ENCODE peak calls at places on chromosomes 5 and 9, in eight cellular contexts. Q is adipocyte; E is tibial artery; G is activated naive CD4-positive, alpha-beta T cell treated with anti-CD3 and anti-CD28 coated beads, Interleukin-2, amount 50 U/mL, for 72 hours; H is brain microvascular endothelial cell; R is ACHN; P is nucleus accumbens; L is Calu3. O is an unnamed sample.
A peak's percentile ranks its signal among the peaks of the same experiment; 100 is the strongest.

GRCh38 chr5:119022017-119022745 is 33.8 kb upstream of the DTWD2 start:
- DNase-seq in Q (peak; percentile 71), E (no peak), G (no peak), H (peak; percentile 8), R (peak; percentile 49), P (no peak), L (no peak), O (no peak)

GRCh38 chr5:155085282-155085990 is 71.9 kb downstream of the KIF4B start:
- DNase-seq in Q (no peak), E (no peak), G (no peak), H (no peak), R (no peak), P (no peak), L (no peak), O (no peak)

GRCh38 chr9:31253800-31254762 is 1130.4 kb upstream of the ACO1 start:
- DNase-seq in Q (no peak), E (no peak), G (no peak), H (no peak), R (no peak), P (no peak), L (no peak), O (no peak)

GRCh38 chr9:121599186-121599871 is 52.1 kb upstream of the DAB2IP start:
- DNase-seq in Q (peak; percentile 77), E (peak; percentile 92), G (no peak), H (no peak), R (peak; percentile 29), P (no peak), L (peak; percentile 90), O (no peak)

GRCh38 chr9:76365028-76365427 is 29.2 kb downstream of the RFK start:
- DNase-seq in Q (peak; percentile 61), E (no peak), G (no peak), H (peak; percentile 28), R (peak; percentile 89), P (no peak), L (peak; percentile 23), O (peak; percentile 87)

GRCh38 chr5:90201923-90202322 is 207.6 kb downstream of the CETN3 start:
- DNase-seq in Q (no peak), E (no peak), G (no peak), H (peak; percentile 95), R (no peak), P (no peak), L (peak; percentile 77), O (no peak)

GRCh38 chr5:98795243-98795642 is 21.8 kb downstream of the RGMB start:
- DNase-seq in Q (no peak), E (no peak), G (no peak), H (no peak), R (no peak), P (no peak), L (no peak), O (no peak)

GRCh38 chr5:77893225-77893860 is 117.2 kb upstream of the TBCA start:
- DNase-seq in Q (peak; percentile 89), E (no peak), G (no peak), H (peak; percentile 96), R (peak; percentile 85), P (no peak), L (peak; percentile 28), O (peak; percentile 66)

GRCh38 chr5:10352404-10353240 is 873 bp upstream of the MARCHF6 start:
- DNase-seq in Q (peak; percentile 80), E (peak; percentile 68), G (peak; percentile 58), H (peak; percentile 36), R (peak; percentile 22), P (no peak), L (no peak), O (no peak)

GRCh38 chr9:123697686-123698085 is 232.2 kb downstream of the DENND1A start:
- DNase-seq in Q (no peak), E (no peak), G (no peak), H (no peak), R (no peak), P (no peak), L (no peak), O (no peak)

GRCh38 chr5:143244000-143244736 is 159.3 kb downstream of the NR3C1 start:
- DNase-seq in Q (peak; percentile 97), E (peak; percentile 85), G (no peak), H (peak; percentile 97), R (peak; percentile 97), P (no peak), L (peak; percentile 72), O (peak; percentile 88)

GRCh38 chr9:127733609-127734008 is 1.5 kb downstream of the TOR2A start:
- DNase-seq in Q (no peak), E (no peak), G (no peak), H (no peak), R (no peak), P (no peak), L (no peak), O (no peak)

GRCh38 chr5:16179936-16180788 is 571 bp upstream of the MARCHF11 start:
- DNase-seq in Q (no peak), E (no peak), G (no peak), H (no peak), R (no peak), P (no peak), L (no peak), O (no peak)

GRCh38 chr9:77980622-77981021 is 51.0 kb downstream of the GNAQ start:
- DNase-seq in Q (peak; percentile 67), E (no peak), G (no peak), H (peak; percentile 35), R (no peak), P (no peak), L (no peak), O (no peak)

GRCh38 chr5:10677533-10677932 is 83.5 kb downstream of the DAP start:
- DNase-seq in Q (no peak), E (no peak), G (peak; percentile 48), H (no peak), R (no peak), P (no peak), L (no peak), O (no peak)

GRCh38 chr9:116049506-116049905 is 104.1 kb upstream of the PAPPA start:
- DNase-seq in Q (no peak), E (no peak), G (no peak), H (no peak), R (no peak), P (no peak), L (no peak), O (no peak)

GRCh38 chr5:142235050-142235797 is 89.6 kb downstream of the SPRY4 start:
- DNase-seq in Q (no peak), E (peak; percentile 39), G (no peak), H (no peak), R (no peak), P (no peak), L (peak; percentile 59), O (no peak)

GRCh38 chr9:83981126-83981871 is 694 bp downstream of the RMI1 start:
- DNase-seq in Q (peak; percentile 83), E (no peak), G (no peak), H (peak; percentile 33), R (peak; percentile 26), P (peak; percentile 29), L (peak; percentile 14), O (no peak)

GRCh38 chr5:133907075-133907474 is 61.4 kb downstream of the C5orf15 start:
- DNase-seq in Q (no peak), E (no peak), G (no peak), H (no peak), R (no peak), P (no peak), L (no peak), O (no peak)

GRCh38 chr5:111747336-111747735 is 9.7 kb downstream of the NREP start:
- DNase-seq in Q (no peak), E (no peak), G (no peak), H (no peak), R (peak; percentile 22), P (no peak), L (no peak), O (peak; percentile 83)

GRCh38 chr9:133125706-133126696 is 5.0 kb upstream of the RALGDS start:
- DNase-seq in Q (peak; percentile 54), E (no peak), G (no peak), H (peak; percentile 59), R (no peak), P (no peak), L (no peak), O (no peak)

GRCh38 chr9:22169243-22169642 is 160.1 kb upstream of the CDKN2B start:
- DNase-seq in Q (peak; percentile 75), E (no peak), G (no peak), H (peak; percentile 33), R (no peak), P (no peak), L (no peak), O (no peak)

GRCh38 chr5:37837101-37838032 is 2.5 kb downstream of the GDNF start:
- DNase-seq in Q (peak; percentile 96), E (peak; percentile 78), G (no peak), H (peak; percentile 70), R (peak; percentile 43), P (peak; percentile 79), L (peak; percentile 60), O (no peak)

GRCh38 chr5:114361724-114362196 is at the start of gene KCNN2:
- DNase-seq in Q (peak; percentile 78), E (no peak), G (no peak), H (peak; percentile 12), R (peak; percentile 77), P (peak; percentile 88), L (peak; percentile 86), O (peak; percentile 15)

GRCh38 chr9:12640021-12640587 is 53.1 kb upstream of the TYRP1 start:
- DNase-seq in Q (peak; percentile 77), E (no peak), G (no peak), H (peak; percentile 34), R (peak; percentile 67), P (no peak), L (no peak), O (peak; percentile 49)

GRCh38 chr9:121958530-121958929 is 134.6 kb downstream of the TTLL11 start:
- DNase-seq in Q (no peak), E (no peak), G (no peak), H (no peak), R (no peak), P (no peak), L (no peak), O (no peak)

GRCh38 chr5:148912714-148913398 is 86.4 kb downstream of the ADRB2 start:
- DNase-seq in Q (peak; percentile 89), E (no peak), G (no peak), H (peak; percentile 93), R (peak; percentile 92), P (no peak), L (peak; percentile 68), O (peak; percentile 92)

GRCh38 chr5:142816577-142816976 is 46.4 kb downstream of the ARHGAP26 start:
- DNase-seq in Q (peak; percentile 45), E (peak; percentile 76), G (no peak), H (peak; percentile 64), R (no peak), P (no peak), L (peak; percentile 68), O (no peak)

GRCh38 chr5:99747342-99747741 is 787.8 kb upstream of the FAM174A start:
- DNase-seq in Q (no peak), E (no peak), G (no peak), H (no peak), R (no peak), P (no peak), L (no peak), O (no peak)

GRCh38 chr5:157366741-157367684 is 93.0 kb upstream of the NIPAL4 start:
- DNase-seq in Q (peak; percentile 87), E (no peak), G (no peak), H (peak; percentile 77), R (peak; percentile 39), P (no peak), L (no peak), O (no peak)

GRCh38 chr9:16031486-16031885 is 478.6 kb downstream of the CCDC171 start:
- DNase-seq in Q (no peak), E (no peak), G (no peak), H (no peak), R (no peak), P (no peak), L (no peak), O (no peak)

GRCh38 chr9:89418882-89419641 is 78.9 kb downstream of the SEMA4D start:
- DNase-seq in Q (no peak), E (no peak), G (no peak), H (no peak), R (no peak), P (no peak), L (no peak), O (no peak)

GRCh38 chr5:165714594-165714993 is 2209.2 kb downstream of the MAT2B start:
- DNase-seq in Q (no peak), E (no peak), G (no peak), H (no peak), R (no peak), P (no peak), L (no peak), O (no peak)

GRCh38 chr9:131180454-131180853 is 55.1 kb downstream of the NUP214 start:
- DNase-seq in Q (peak; percentile 80), E (no peak), G (no peak), H (peak; percentile 94), R (no peak), P (no peak), L (no peak), O (no peak)

O was measured in epithelial cell of proximal tubule.